ENCODE peak calls at places on chromosome 13, in six cellular contexts. R, Z, N, W, H and U are unnamed samples.

GRCh38 chr13:94599877-94600276 is 1.8 kb upstream of the GPR180 start:
- ATAC-seq in R (peak), Z (no peak), N (no peak), W (no peak), H (no peak), U (no peak)

GRCh38 chr13:104750377-104750776 is 1684.2 kb upstream of the SLC10A2 start:
- ATAC-seq in R (no peak), Z (no peak), N (no peak), W (no peak), H (no peak), U (no peak)

GRCh38 chr13:110225007-110225406 is 82.0 kb downstream of the COL4A1 start:
- ATAC-seq in R (no peak), Z (no peak), N (no peak), W (no peak), H (no peak), U (no peak)

GRCh38 chr13:80309926-80310325 is 31.0 kb downstream of the SPRY2 start:
- ATAC-seq in R (no peak), Z (no peak), N (no peak), W (no peak), H (no peak), U (no peak)

GRCh38 chr13:102900193-102900608 is 54.4 kb downstream of the ERCC5 start:
- ATAC-seq in R (peak), Z (no peak), N (no peak), W (no peak), H (no peak), U (no peak)

GRCh38 chr13:99403458-99403971 is 96.3 kb upstream of the GPR183 start:
- ATAC-seq in R (no peak), Z (no peak), N (no peak), W (no peak), H (no peak), U (no peak)

GRCh38 chr13:75196112-75196855 is 285.7 kb downstream of the TBC1D4 start:
- ATAC-seq in R (no peak), Z (no peak), N (no peak), W (no peak), H (no peak), U (no peak)

GRCh38 chr13:27857271-27857670 is 62.5 kb upstream of the PDX1 start:
- ATAC-seq in R (no peak), Z (no peak), N (peak), W (no peak), H (no peak), U (no peak)

GRCh38 chr13:99058527-99059495 is 80.9 kb upstream of the DOCK9 start:
- ATAC-seq in R (no peak), Z (peak), N (no peak), W (peak), H (no peak), U (no peak)

GRCh38 chr13:26052136-26052736 is 420 bp upstream of the SHISA2 start:
- ATAC-seq in R (peak), Z (no peak), N (no peak), W (no peak), H (no peak), U (no peak)

GRCh38 chr13:112351825-112352224 is 24.3 kb upstream of the SPACA7 start:
- ATAC-seq in R (no peak), Z (no peak), N (no peak), W (no peak), H (no peak), U (no peak)

GRCh38 chr13:51663980-51664957 is 80.0 kb downstream of the WDFY2 start:
- ATAC-seq in R (no peak), Z (peak), N (no peak), W (no peak), H (no peak), U (no peak)

GRCh38 chr13:95115525-95115924 is 185.7 kb downstream of the ABCC4 start:
- ATAC-seq in R (no peak), Z (peak), N (no peak), W (no peak), H (no peak), U (no peak)

GRCh38 chr13:60095300-60095699 is 68.4 kb downstream of the DIAPH3 start:
- ATAC-seq in R (no peak), Z (no peak), N (no peak), W (peak), H (no peak), U (no peak)

GRCh38 chr13:48975926-48976676 is 389 bp downstream of the FNDC3A start:
- ATAC-seq in R (peak), Z (peak), N (peak), W (peak), H (peak), U (peak)
- TF ChIP-seq POLR2A in R (peak), Z (peak), N (no peak), W (peak), H (peak), U (peak)

DNA sequence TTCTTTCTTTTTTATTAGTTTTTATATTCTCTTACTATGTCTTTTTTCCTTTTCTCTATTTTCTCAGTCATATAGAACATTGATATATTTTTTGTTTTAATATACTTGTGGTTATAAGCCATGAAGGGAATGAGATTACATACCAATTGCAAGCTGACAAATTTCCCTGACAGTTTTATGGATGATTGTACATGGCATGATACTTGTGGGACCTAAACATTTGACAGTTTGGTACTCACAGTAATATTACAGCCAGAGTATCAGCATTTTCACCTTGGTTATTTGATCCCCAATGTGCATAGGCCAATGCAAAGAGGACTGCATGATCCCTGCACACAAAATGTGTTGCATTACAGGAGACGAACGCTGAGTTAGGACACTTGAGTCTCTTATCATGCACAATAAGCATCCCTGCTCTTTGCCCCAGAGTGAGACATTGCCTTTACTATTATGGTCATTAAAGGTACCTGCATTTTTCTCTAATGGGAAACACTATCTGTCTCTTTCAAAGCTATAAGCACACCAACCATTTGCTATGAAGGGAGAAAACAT is 713.4 kb upstream of the PCDH20 start:
- ATAC-seq in R (no peak), Z (no peak), N (no peak), W (no peak), H (no peak), U (no peak)
- TF ChIP-seq POLR2AphosphoS5 in R (no peak), Z (no peak), N (no peak), W (no peak), H (no peak), U (no peak)

DNA sequence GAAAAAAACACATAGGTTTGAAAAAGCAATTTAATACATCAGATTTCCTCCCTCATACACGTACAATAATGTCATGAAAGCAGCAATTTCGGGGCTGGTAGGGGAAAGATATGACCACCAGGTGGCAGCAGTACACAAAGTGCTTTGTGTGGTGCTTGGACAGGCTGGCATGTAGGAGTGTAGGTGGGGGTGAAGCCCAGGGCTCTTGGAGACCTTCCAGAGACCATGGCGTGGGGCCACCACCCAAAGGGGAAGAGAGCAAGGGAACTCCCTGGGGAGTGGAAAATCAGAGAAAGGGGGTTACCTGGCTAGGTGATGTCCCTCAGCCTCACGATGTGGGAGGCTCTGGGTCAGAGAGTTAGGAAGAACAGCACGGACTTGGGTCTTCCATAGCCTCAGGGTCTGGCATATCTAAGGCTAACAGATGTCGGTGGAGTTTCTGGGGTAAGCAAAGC is 11.8 kb upstream of the CCNA1 start:
- ATAC-seq in R (peak), Z (peak), N (peak), W (peak), H (peak), U (peak)
- H3K27ac ChIP-seq in R (no peak), Z (no peak), N (no peak), W (no peak), H (no peak), U (no peak)

GRCh38 chr13:39602614-39603366 is at the start of gene LHFPL6:
- ATAC-seq in R (peak), Z (peak), N (peak), W (peak), H (peak), U (peak)
- TF ChIP-seq POLR2A in R (no peak), Z (peak), N (no peak), W (no peak), H (peak), U (peak)

GRCh38 chr13:44930280-44930679 is 59.0 kb downstream of the NUFIP1 start:
- ATAC-seq in R (peak), Z (no peak), N (no peak), W (no peak), H (no peak), U (no peak)

GRCh38 chr13:44934724-44935123 is 54.5 kb downstream of the NUFIP1 start:
- ATAC-seq in R (no peak), Z (no peak), N (no peak), W (no peak), H (peak), U (no peak)

GRCh38 chr13:44932171-44932849 is 57.0 kb downstream of the NUFIP1 start:
- ATAC-seq in R (no peak), Z (peak), N (no peak), W (no peak), H (no peak), U (peak)

GRCh38 chr13:44930907-44931676 is 58.2 kb downstream of the NUFIP1 start:
- ATAC-seq in R (peak), Z (no peak), N (no peak), W (no peak), H (no peak), U (no peak)

DNA sequence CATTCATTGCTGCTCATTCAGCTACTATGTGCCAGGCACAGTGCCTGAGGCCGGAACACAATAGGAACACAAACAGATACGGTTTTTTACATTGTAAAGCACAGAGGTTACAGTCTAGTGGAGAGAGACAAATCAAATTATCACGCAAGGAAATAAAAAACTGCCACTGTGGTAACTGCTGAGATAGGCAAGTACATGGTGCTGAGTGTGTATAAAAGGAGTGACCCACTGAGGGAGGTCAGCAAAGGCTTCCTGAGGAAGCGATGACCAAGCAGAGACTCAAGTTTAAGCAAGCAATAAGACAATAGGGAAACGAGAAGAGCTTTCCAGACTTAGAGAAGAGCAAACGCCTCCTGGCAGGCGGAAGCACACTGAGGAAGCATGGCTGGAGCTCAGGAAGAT is 56.4 kb downstream of the NUFIP1 start:
- ATAC-seq in R (no peak), Z (peak), N (no peak), W (no peak), H (no peak), U (peak)
- TF ChIP-seq POLR2AphosphoS5 in R (no peak), Z (peak), N (no peak), W (no peak), H (no peak), U (peak)

GRCh38 chr13:21297914-21298831 is 121.7 kb downstream of the MRPL57 start:
- ATAC-seq in R (peak), Z (peak), N (peak), W (peak), H (peak), U (peak)

DNA sequence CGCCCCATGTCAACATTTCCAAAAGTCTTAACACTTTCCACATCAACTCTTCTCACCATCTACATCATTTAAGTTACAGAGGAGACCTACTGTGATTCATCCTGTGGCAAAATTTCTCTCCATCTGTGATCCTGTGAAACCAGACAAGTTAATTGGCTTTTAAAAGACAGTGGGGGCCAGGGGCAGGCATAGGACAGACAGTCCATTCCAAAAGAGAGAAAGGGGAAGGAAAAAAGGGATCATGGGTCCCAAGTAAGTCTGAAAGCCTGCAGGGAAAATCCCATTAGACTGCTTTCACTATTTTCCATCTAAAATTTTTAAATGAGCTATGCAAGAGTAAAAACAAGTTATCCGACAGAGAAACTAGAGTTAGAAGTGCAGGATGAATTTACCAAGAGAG is 121.0 kb downstream of the MRPL57 start:
- ATAC-seq in R (peak), Z (no peak), N (no peak), W (no peak), H (peak), U (no peak)
- H3K27ac ChIP-seq in R (no peak), Z (peak), N (peak), W (no peak), H (no peak), U (peak)

DNA sequence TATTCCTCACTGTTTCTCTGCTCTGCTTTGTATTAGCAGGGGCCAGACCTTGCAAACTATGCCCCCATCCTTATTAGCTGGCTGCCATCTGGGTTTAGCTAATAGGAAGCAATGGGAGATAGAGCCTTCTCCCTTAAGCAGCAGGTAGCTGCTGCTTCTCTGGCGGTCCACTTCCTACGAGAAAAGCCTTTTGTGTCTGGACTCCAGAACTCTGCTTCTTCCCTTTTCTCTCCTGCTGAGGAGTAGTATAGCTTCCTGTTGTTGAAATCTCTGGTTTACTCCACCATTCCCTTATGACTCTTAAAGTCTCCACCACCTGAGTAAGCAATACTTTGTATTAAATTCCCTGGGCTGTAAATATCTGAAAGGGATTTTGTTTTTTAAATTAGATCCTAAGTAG is 147.1 kb downstream of the DNAJC15 start:
- ATAC-seq in R (no peak), Z (no peak), N (no peak), W (no peak), H (no peak), U (no peak)
- TF ChIP-seq POLR2A in R (no peak), Z (no peak), N (no peak), W (no peak), H (no peak), U (no peak)

DNA sequence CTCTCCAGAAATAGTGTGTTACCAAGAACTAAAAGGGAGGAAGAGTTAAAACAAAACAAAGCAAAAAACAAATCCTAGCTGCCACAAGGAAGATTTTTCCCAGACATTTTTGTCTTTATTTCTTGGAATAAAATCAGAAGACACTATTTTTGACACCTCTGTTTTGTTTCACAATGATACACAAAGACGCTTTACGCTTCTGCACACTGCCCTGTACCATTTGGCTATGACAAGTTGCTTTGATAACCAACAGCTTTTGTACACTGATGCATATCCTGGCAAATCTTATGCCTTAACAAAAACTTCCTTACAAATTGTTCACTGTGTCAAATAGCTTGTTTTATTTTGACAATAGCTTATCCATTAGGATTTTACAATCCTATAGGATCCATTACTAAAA is 103.5 kb upstream of the RAP2A start:
- ATAC-seq in R (no peak), Z (no peak), N (no peak), W (no peak), H (no peak), U (no peak)
- TF ChIP-seq POLR2AphosphoS5 in R (no peak), Z (no peak), N (no peak), W (no peak), H (no peak), U (no peak)